ENCODE peak calls at places on chromosomes 2 and 18, in eight cellular contexts. U is Ammon's horn, V is foreskin keratinocyte, G is GM10248, C is NCI-H2081, L is head of caudate nucleus, P is spleen, X is neural progenitor cell. O is an unnamed sample.

GRCh38 chr2:110115291-110116032 is at the start of gene MALL:
- DNase-seq in U (no peak), V (peak), G (no peak), C (no peak), L (no peak), P (no peak), X (peak), O (no peak)

GRCh38 chr2:233015048-233015645 is 2.1 kb upstream of the NGEF start:
- DNase-seq in U (no peak), V (no peak), G (no peak), C (no peak), L (no peak), P (no peak), X (no peak), O (no peak)

GRCh38 chr2:101617188-101617587 is 80.3 kb upstream of the MAP4K4 start:
- DNase-seq in U (no peak), V (no peak), G (no peak), C (no peak), L (no peak), P (no peak), X (no peak), O (peak)

GRCh38 chr18:13620206-13620672 is 106.1 kb downstream of the FAM210A start:
- DNase-seq in U (peak), V (no peak), G (no peak), C (no peak), L (no peak), P (peak), X (no peak), O (no peak)

GRCh38 chr2:167411367-167411766 is 523.1 kb downstream of the XIRP2 start:
- DNase-seq in U (no peak), V (no peak), G (no peak), C (no peak), L (no peak), P (no peak), X (no peak), O (no peak)

GRCh38 chr2:103445356-103445755 is 683.5 kb downstream of the TMEM182 start:
- DNase-seq in U (peak), V (no peak), G (no peak), C (peak), L (no peak), P (no peak), X (no peak), O (no peak)

GRCh38 chr2:141065042-141065441 is 1065.8 kb downstream of the LRP1B start:
- DNase-seq in U (no peak), V (no peak), G (no peak), C (no peak), L (no peak), P (no peak), X (no peak), O (no peak)

GRCh38 chr2:230932556-230933511 is 7.8 kb upstream of the GPR55 start:
- DNase-seq in U (no peak), V (no peak), G (no peak), C (no peak), L (no peak), P (peak), X (no peak), O (no peak)

GRCh38 chr2:203623616-203624015 is 82.8 kb upstream of the CD28 start:
- DNase-seq in U (peak), V (peak), G (no peak), C (no peak), L (no peak), P (no peak), X (no peak), O (peak)

GRCh38 chr2:64327510-64328414 is 126.2 kb upstream of the LGALSL start:
- DNase-seq in U (peak), V (no peak), G (peak), C (peak), L (peak), P (peak), X (peak), O (peak)

GRCh38 chr2:26669099-26669498 is 23.4 kb upstream of the KCNK3 start:
- DNase-seq in U (no peak), V (no peak), G (no peak), C (no peak), L (no peak), P (no peak), X (no peak), O (no peak)

GRCh38 chr2:189149981-189150380 is 29.6 kb downstream of the COL5A2 start:
- DNase-seq in U (no peak), V (peak), G (no peak), C (no peak), L (no peak), P (no peak), X (no peak), O (no peak)

GRCh38 chr18:74493689-74494088 is 2.5 kb upstream of the CNDP2 start:
- DNase-seq in U (peak), V (peak), G (peak), C (peak), L (peak), P (no peak), X (peak), O (peak)

GRCh38 chr2:134224005-134224404 is 29.9 kb upstream of the MGAT5 start:
- DNase-seq in U (no peak), V (no peak), G (no peak), C (no peak), L (no peak), P (no peak), X (no peak), O (no peak)

GRCh38 chr2:237432484-237433092 is 18.6 kb upstream of the COL6A3 start:
- DNase-seq in U (no peak), V (peak), G (no peak), C (no peak), L (no peak), P (peak), X (no peak), O (peak)

GRCh38 chr2:30629866-30630265 is 177.4 kb downstream of the CAPN13 start:
- DNase-seq in U (no peak), V (peak), G (no peak), C (no peak), L (no peak), P (no peak), X (no peak), O (peak)

GRCh38 chr2:173119069-173119807 is 43.6 kb downstream of the MAP3K20 start:
- DNase-seq in U (no peak), V (no peak), G (peak), C (peak), L (no peak), P (no peak), X (no peak), O (no peak)

GRCh38 chr18:13612111-13612997 is 114.0 kb downstream of the FAM210A start:
- DNase-seq in U (peak), V (no peak), G (peak), C (no peak), L (peak), P (peak), X (no peak), O (no peak)

GRCh38 chr2:108492364-108492763 is 41.9 kb upstream of the LIMS1 start:
- DNase-seq in U (no peak), V (peak), G (no peak), C (no peak), L (no peak), P (no peak), X (no peak), O (peak)

GRCh38 chr2:219384083-219384713 is 3.5 kb downstream of the DNPEP start:
- DNase-seq in U (no peak), V (no peak), G (no peak), C (no peak), L (no peak), P (no peak), X (peak), O (no peak)

GRCh38 chr2:181788883-181789555 is 102.5 kb upstream of the ITPRID2 start:
- DNase-seq in U (no peak), V (peak), G (no peak), C (no peak), L (no peak), P (no peak), X (no peak), O (no peak)

GRCh38 chr2:152556506-152556905 is 160.8 kb downstream of the PRPF40A start:
- DNase-seq in U (no peak), V (no peak), G (no peak), C (no peak), L (no peak), P (no peak), X (no peak), O (no peak)

GRCh38 chr18:28176933-28177827 is at the start of gene CDH2:
- DNase-seq in U (peak), V (peak), G (peak), C (peak), L (peak), P (peak), X (peak), O (peak)

GRCh38 chr18:50340078-50340477 is 34.8 kb upstream of the SKA1 start:
- DNase-seq in U (no peak), V (no peak), G (no peak), C (no peak), L (no peak), P (peak), X (no peak), O (no peak)

GRCh38 chr2:224366269-224366668 is 35.6 kb downstream of the FAM124B start:
- DNase-seq in U (no peak), V (no peak), G (no peak), C (no peak), L (no peak), P (no peak), X (no peak), O (no peak)

GRCh38 chr2:27830616-27831120 is 59.1 kb downstream of the MRPL33 start:
- DNase-seq in U (no peak), V (no peak), G (no peak), C (no peak), L (no peak), P (no peak), X (no peak), O (peak)

GRCh38 chr2:8575810-8576423 is 105.9 kb upstream of the ID2 start:
- DNase-seq in U (peak), V (no peak), G (no peak), C (no peak), L (no peak), P (no peak), X (no peak), O (no peak)

GRCh38 chr2:46653539-46653938 is 174.2 kb downstream of the TMEM247 start:
- DNase-seq in U (no peak), V (no peak), G (no peak), C (no peak), L (no peak), P (no peak), X (no peak), O (no peak)

GRCh38 chr2:113225505-113226259 is 51.9 kb downstream of the PSD4 start:
- DNase-seq in U (peak), V (no peak), G (no peak), C (peak), L (peak), P (no peak), X (peak), O (peak)

GRCh38 chr2:174527959-174528358 is 41.1 kb upstream of the GPR155 start:
- DNase-seq in U (no peak), V (no peak), G (no peak), C (no peak), L (no peak), P (no peak), X (no peak), O (no peak)

GRCh38 chr2:127864877-127865276 is 6.9 kb upstream of the POLR2D start:
- DNase-seq in U (no peak), V (no peak), G (no peak), C (no peak), L (no peak), P (no peak), X (no peak), O (peak)

GRCh38 chr2:46983065-46983801 is 67.6 kb upstream of the MCFD2 start:
- DNase-seq in U (peak), V (no peak), G (peak), C (no peak), L (no peak), P (peak), X (no peak), O (peak)

GRCh38 chr18:73503326-73503725 is 635.5 kb upstream of the NETO1 start:
- DNase-seq in U (no peak), V (peak), G (no peak), C (no peak), L (no peak), P (no peak), X (no peak), O (no peak)

GRCh38 chr2:100214265-100214961 is 72.0 kb upstream of the AFF3 start:
- DNase-seq in U (no peak), V (no peak), G (no peak), C (no peak), L (peak), P (no peak), X (no peak), O (no peak)

GRCh38 chr2:42086500-42086953 is 38.7 kb downstream of the PKDCC start:
- DNase-seq in U (peak), V (peak), G (peak), C (peak), L (peak), P (peak), X (peak), O (peak)

GRCh38 chr2:36678856-36679255 is 17.7 kb upstream of the VIT start:
- DNase-seq in U (no peak), V (no peak), G (no peak), C (no peak), L (no peak), P (no peak), X (no peak), O (no peak)

GRCh38 chr2:22756644-22757043 is 628.3 kb upstream of the KLHL29 start:
- DNase-seq in U (no peak), V (no peak), G (no peak), C (no peak), L (no peak), P (no peak), X (no peak), O (no peak)

GRCh38 chr2:236748385-236748784 is 178.8 kb downstream of the ACKR3 start:
- DNase-seq in U (no peak), V (peak), G (no peak), C (no peak), L (no peak), P (no peak), X (no peak), O (no peak)

GRCh38 chr2:36820942-36821605 is 124.6 kb downstream of the VIT start:
- DNase-seq in U (no peak), V (no peak), G (no peak), C (no peak), L (no peak), P (no peak), X (no peak), O (no peak)